ENCODE peak calls at places on chromosomes 3 and 15, in four cellular contexts. H, I, X and K are unnamed samples.

GRCh38 chr3:146159616-146160232 is 1.3 kb downstream of the PLOD2 start:
- DNase-seq in X (no peak), H (no peak), I (no peak), K (no peak)

GRCh38 chr15:99993681-99994131 is 260.5 kb upstream of the LYSMD4 start:
- DNase-seq in H (no peak), X (no peak), I (no peak), K (no peak)

GRCh38 chr3:124572851-124573405 is 157.3 kb upstream of the UMPS start:
- DNase-seq in H (no peak), I (no peak), X (no peak), K (no peak)

GRCh38 chr3:63051920-63052319 is 176.7 kb upstream of the CADPS start:
- DNase-seq in H (no peak), I (no peak), X (no peak), K (no peak)

GRCh38 chr15:60054472-60054871 is 50.4 kb downstream of the FOXB1 start:
- DNase-seq in H (no peak), X (no peak), I (no peak), K (no peak)

GRCh38 chr3:125212509-125213372 is at the start of gene SLC12A8:
- DNase-seq in I (no peak), H (no peak), X (no peak), K (peak; percentile 84)

GRCh38 chr15:40100133-40100946 is 8.3 kb downstream of the BMF start:
- DNase-seq in X (no peak), H (no peak), I (no peak), K (no peak)

GRCh38 chr3:101182734-101183133 is 137.6 kb downstream of the IMPG2 start:
- DNase-seq in I (no peak), H (peak; percentile 59), X (no peak), K (no peak)

GRCh38 chr3:172367205-172368105 is 80.8 kb downstream of the GHSR start:
- DNase-seq in H (peak; percentile 70), I (no peak), X (no peak), K (no peak)

GRCh38 chr3:46908294-46908985 is 30.9 kb downstream of the PTH1R start:
- DNase-seq in X (peak; percentile 38), I (no peak), H (peak; percentile 66), K (no peak)

GRCh38 chr3:188270423-188270972 is 116.5 kb downstream of the LPP start:
- DNase-seq in I (no peak), X (no peak), H (peak; percentile 96), K (peak; percentile 50)

GRCh38 chr3:126277629-126278378 is 79.4 kb downstream of the KLF15 start:
- DNase-seq in H (no peak), X (no peak), I (no peak), K (no peak)

GRCh38 chr3:133472242-133472641 is 72.4 kb downstream of the BFSP2 start:
- DNase-seq in H (no peak), I (no peak), X (no peak), K (no peak)

GRCh38 chr3:43855674-43856299 is 165.0 kb downstream of the ABHD5 start:
- DNase-seq in X (peak; percentile 52), H (peak; percentile 56), I (peak; percentile 28), K (no peak)

GRCh38 chr3:172270767-172271166 is 177.5 kb downstream of the GHSR start:
- DNase-seq in H (no peak), I (no peak), X (no peak), K (no peak)

GRCh38 chr15:20355256-20355868 is 186.2 kb downstream of the GOLGA6L6 start:
- DNase-seq in H (no peak), X (peak; percentile 21), I (no peak), K (peak; percentile 86)

GRCh38 chr3:193129607-193130006 is 111.4 kb upstream of the PLAAT1 start:
- DNase-seq in X (no peak), H (no peak), I (no peak), K (no peak)

DNA sequence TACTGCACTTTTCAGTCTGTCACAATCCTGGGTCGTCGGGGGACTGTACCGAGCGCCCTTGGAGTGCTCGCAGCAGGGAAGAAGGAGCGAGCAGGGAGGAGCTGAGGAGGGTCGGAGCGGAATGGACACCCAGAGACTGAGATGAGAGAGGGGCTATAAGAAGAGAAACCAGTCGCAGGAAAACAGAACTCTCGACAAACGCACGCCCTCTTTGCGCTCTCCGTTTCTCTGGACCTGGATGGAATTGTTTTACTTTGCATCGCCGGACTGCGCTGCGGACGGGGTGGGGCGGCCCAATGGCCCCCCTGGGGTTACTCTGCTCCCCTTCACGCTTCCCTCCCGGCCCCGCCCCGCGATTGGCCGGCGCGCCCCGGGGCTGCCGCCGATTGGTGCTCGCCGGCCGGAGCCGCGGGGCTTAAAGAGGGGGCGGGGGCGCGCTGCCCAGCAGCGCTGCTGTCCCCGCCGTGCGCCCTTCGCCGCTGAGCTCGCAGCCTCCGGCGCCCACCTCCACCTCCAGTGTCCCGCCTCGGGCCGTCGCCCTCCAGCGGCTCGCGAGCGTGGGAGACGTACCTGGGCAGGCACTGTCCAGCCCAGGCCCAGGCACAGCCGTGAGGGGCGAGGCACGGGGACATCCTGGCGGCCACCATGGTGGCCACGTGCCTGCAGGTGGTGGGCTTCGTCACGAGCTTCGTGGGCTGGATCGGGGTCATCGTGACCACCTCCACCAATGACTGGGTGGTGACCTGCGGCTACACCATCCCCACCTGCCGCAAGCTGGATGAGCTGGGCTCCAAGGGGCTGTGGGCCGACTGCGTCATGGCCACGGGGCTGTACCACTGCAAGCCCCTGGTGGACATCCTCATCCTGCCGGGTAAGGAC is at the start of gene CLDN11:
- DNase-seq in H (peak; percentile 75), I (peak; percentile 86), X (peak; percentile 41), K (no peak)
- H3K4me3 ChIP-seq in H (peak within 1 kb of the TSS; percentile 85), I (peak within 1 kb of the TSS; percentile 53), X (peak within 1 kb of the TSS; percentile 50), K (peak within 1 kb of the TSS; percentile 4)

GRCh38 chr15:52678036-52678467 is 1.1 kb downstream of the ATOSA start:
- DNase-seq in H (peak; percentile 65), X (peak; percentile 63), I (peak; percentile 68), K (peak; percentile 72)

GRCh38 chr15:52680756-52681155 is 1.6 kb upstream of the ATOSA start:
- DNase-seq in H (no peak), X (no peak), I (no peak), K (no peak)

GRCh38 chr15:52680041-52680391 is 828 bp upstream of the ATOSA start:
- DNase-seq in I (no peak), H (peak; percentile 1), X (no peak), K (no peak)

GRCh38 chr15:52678468-52679231 is 538 bp downstream of the ATOSA start:
- DNase-seq in I (peak; percentile 56), X (peak; percentile 75), H (peak; percentile 66), K (peak; percentile 91)

DNA sequence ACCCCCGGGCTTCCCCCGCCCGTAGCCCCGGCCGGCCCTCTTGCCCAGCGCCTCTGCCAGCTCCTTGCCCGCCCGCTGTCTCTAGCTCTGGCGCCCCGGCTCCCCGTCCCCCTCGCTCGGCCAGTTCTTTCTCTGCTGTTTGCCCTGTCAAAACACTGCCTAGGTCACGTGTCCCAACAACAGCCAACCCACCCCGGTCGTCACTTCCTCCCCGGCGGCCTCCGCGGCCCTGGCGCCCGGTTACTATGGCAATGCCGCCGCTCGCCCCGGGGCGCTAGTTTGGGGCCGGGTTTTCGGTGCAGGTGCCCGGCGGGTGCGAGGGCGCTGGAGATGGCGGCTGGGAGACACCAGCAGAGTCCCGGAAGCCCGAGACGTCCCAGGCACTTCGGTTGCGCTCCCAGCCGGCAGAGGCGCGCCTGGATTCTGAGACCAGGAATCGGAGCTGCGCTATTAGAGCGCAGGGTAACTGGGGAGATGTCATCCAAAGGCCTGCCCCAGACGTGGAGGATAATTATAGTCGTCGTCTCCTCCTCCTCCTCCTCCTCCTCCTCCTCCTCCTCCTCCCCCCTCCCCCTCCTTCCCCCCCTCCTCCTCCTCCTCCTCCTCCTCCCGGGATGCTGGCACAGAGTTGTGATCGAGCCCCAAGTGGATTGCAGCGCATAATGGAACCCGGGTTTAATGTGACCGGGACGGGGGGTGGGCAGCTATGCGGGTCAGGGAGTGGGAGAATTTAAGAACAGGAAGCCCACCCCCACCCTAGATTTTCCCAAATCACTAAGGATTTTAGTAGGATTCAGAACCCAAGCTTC is at the start of gene ATOSA:
- DNase-seq in H (peak; percentile 84), X (peak; percentile 94), I (peak; percentile 89), K (peak; percentile 98)
- TF ChIP-seq POLR2A in H (no peak), X (peak; percentile 85), I (peak; percentile 56), K (peak; percentile 43)

GRCh38 chr3:30614943-30615342 is 8.5 kb downstream of the TGFBR2 start:
- DNase-seq in I (no peak), X (no peak), H (no peak), K (no peak)
- H3K4me3 ChIP-seq in I (no peak overlapping the region), X (no peak overlapping the region), H (no peak overlapping the region), K (no peak overlapping the region)

DNA sequence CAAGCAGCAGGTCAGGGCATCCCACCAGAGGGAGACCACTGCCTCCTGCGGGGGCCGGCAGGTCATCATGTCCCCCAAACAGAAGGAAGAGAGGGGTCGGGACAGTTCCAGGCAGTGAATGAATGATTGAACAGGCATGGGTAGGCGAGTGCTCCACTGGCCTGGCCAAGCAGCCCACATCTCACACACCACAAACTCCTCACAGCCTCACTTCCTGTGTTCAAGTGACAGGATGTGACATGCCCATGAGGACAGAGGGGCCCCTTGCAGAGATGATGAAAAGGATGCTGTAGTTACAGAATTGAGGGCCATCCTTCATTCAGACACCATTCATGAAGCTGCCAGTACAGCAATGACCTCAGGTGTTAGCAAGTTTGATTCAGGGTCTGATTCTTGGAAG is 3.7 kb downstream of the IQSEC1 start:
- DNase-seq in X (no peak), I (no peak), H (no peak), K (no peak)
- TF ChIP-seq POLR2A in X (no peak), I (no peak), H (no peak), K (no peak)

GRCh38 chr3:32440481-32441350 is 49.1 kb downstream of the CMTM7 start:
- DNase-seq in X (no peak), I (no peak), H (no peak), K (no peak)

GRCh38 chr3:32442766-32443165 is 51.1 kb downstream of the CMTM7 start:
- DNase-seq in H (peak; percentile 58), I (no peak), X (no peak), K (no peak)

GRCh38 chr3:32438596-32439344 is 47.1 kb downstream of the CMTM7 start:
- DNase-seq in X (no peak), H (no peak), I (no peak), K (no peak)

GRCh38 chr3:32447865-32448400 is 54.7 kb downstream of the CMTM6 start:
- DNase-seq in H (no peak), I (no peak), X (no peak), K (no peak)

GRCh38 chr3:32443471-32443870 is 51.8 kb downstream of the CMTM7 start:
- DNase-seq in I (no peak), X (no peak), H (peak; percentile 71), K (no peak)
- H3K4me3 ChIP-seq in I (no peak overlapping the region), X (no peak overlapping the region), H (no peak overlapping the region), K (no peak overlapping the region)